ENCODE peak calls at places on chromosomes 7 and 10, in six cellular contexts. G is CD8-positive, alpha-beta memory T cell; H is retina; M is globus pallidus; F is NCI-H774; N is AG10803. Y is an unnamed sample.

GRCh38 chr10:11017575-11018425 is at the start of gene CELF2:
- DNase-seq in G (peak), H (peak), M (no peak), F (no peak), N (no peak), Y (no peak)

GRCh38 chr7:102260856-102261255 is 25.8 kb upstream of the SH2B2 start:
- DNase-seq in G (peak), H (peak), M (peak), F (no peak), N (peak), Y (peak)

GRCh38 chr7:136887317-136887716 is 18.9 kb downstream of the CHRM2 start:
- DNase-seq in G (no peak), H (no peak), M (no peak), F (no peak), N (no peak), Y (no peak)

GRCh38 chr7:121442845-121443244 is 46.7 kb upstream of the FAM3C start:
- DNase-seq in G (peak), H (no peak), M (no peak), F (no peak), N (no peak), Y (no peak)

GRCh38 chr7:45421096-45421495 is 153.1 kb upstream of the ADCY1 start:
- DNase-seq in G (no peak), H (no peak), M (no peak), F (no peak), N (peak), Y (peak)

GRCh38 chr7:134420509-134421125 is 38.3 kb downstream of the AKR1B1 start:
- DNase-seq in G (no peak), H (peak), M (peak), F (peak), N (peak), Y (peak)

GRCh38 chr7:79272066-79272669 is 181.3 kb downstream of the MAGI2 start:
- DNase-seq in G (no peak), H (no peak), M (no peak), F (peak), N (peak), Y (peak)

GRCh38 chr7:32765185-32765584 is 126.4 kb downstream of the KBTBD2 start:
- DNase-seq in G (no peak), H (no peak), M (no peak), F (no peak), N (no peak), Y (no peak)

GRCh38 chr10:24617771-24618396 is 105.8 kb downstream of the ARHGAP21 start:
- DNase-seq in G (peak), H (peak), M (peak), F (no peak), N (peak), Y (peak)

GRCh38 chr7:7620224-7620623 is 20.3 kb upstream of the UMAD1 start:
- DNase-seq in G (no peak), H (no peak), M (no peak), F (no peak), N (no peak), Y (no peak)

GRCh38 chr10:122462533-122463465 is 1.4 kb downstream of the HTRA1 start:
- DNase-seq in G (no peak), H (peak), M (peak), F (no peak), N (peak), Y (no peak)

GRCh38 chr10:114541081-114541833 is 116.8 kb downstream of the ABLIM1 start:
- DNase-seq in G (peak), H (no peak), M (no peak), F (no peak), N (peak), Y (peak)

GRCh38 chr10:72062341-72062740 is 26.0 kb downstream of the SPOCK2 start:
- DNase-seq in G (no peak), H (no peak), M (no peak), F (no peak), N (no peak), Y (no peak)

GRCh38 chr7:22842383-22842903 is 19.8 kb upstream of the TOMM7 start:
- DNase-seq in G (no peak), H (no peak), M (peak), F (peak), N (peak), Y (peak)

GRCh38 chr7:82624337-82624736 is 180.8 kb upstream of the CACNA2D1 start:
- DNase-seq in G (no peak), H (no peak), M (no peak), F (no peak), N (peak), Y (peak)

GRCh38 chr10:133309111-133309719 is 501 bp downstream of the ZNF511 start:
- DNase-seq in G (peak), H (no peak), M (peak), F (peak), N (peak), Y (peak)

GRCh38 chr7:2760098-2760889 is 72.3 kb downstream of the AMZ1 start:
- DNase-seq in G (no peak), H (peak), M (peak), F (peak), N (peak), Y (peak)

GRCh38 chr7:158561659-158562058 is 26.0 kb downstream of the PTPRN2 start:
- DNase-seq in G (no peak), H (no peak), M (no peak), F (no peak), N (no peak), Y (no peak)

GRCh38 chr10:4698075-4698474 is 127.9 kb upstream of the AKR1E2 start:
- DNase-seq in G (no peak), H (no peak), M (no peak), F (no peak), N (peak), Y (peak)

GRCh38 chr7:69388462-69389137 is 209.7 kb upstream of the AUTS2 start:
- DNase-seq in G (no peak), H (no peak), M (no peak), F (no peak), N (no peak), Y (no peak)

GRCh38 chr7:85716353-85716752 is 529.5 kb upstream of the SEMA3D start:
- DNase-seq in G (no peak), H (no peak), M (no peak), F (no peak), N (no peak), Y (no peak)

GRCh38 chr7:51471199-51472016 is 154.8 kb upstream of the COBL start:
- DNase-seq in G (no peak), H (peak), M (peak), F (no peak), N (no peak), Y (no peak)

GRCh38 chr10:60905580-60905979 is 38.4 kb downstream of the RHOBTB1 start:
- DNase-seq in G (no peak), H (no peak), M (no peak), F (no peak), N (peak), Y (peak)

GRCh38 chr10:86319626-86320025 is 47.0 kb downstream of the GRID1 start:
- DNase-seq in G (no peak), H (no peak), M (no peak), F (no peak), N (no peak), Y (no peak)

GRCh38 chr10:127044191-127044590 is 139.0 kb downstream of the DOCK1 start:
- DNase-seq in G (no peak), H (no peak), M (no peak), F (no peak), N (no peak), Y (no peak)

GRCh38 chr10:124093076-124093773 is at the start of gene CHST15:
- DNase-seq in G (no peak), H (peak), M (peak), F (no peak), N (peak), Y (peak)

GRCh38 chr10:120841522-120842189 is 9.5 kb upstream of the WDR11 start:
- DNase-seq in G (no peak), H (no peak), M (no peak), F (no peak), N (no peak), Y (no peak)

GRCh38 chr7:93142127-93142526 is 6.1 kb downstream of the SAMD9L start:
- DNase-seq in G (no peak), H (no peak), M (no peak), F (no peak), N (no peak), Y (peak)

GRCh38 chr10:1070939-1071338 is 14.8 kb downstream of the WDR37 start:
- DNase-seq in G (no peak), H (no peak), M (no peak), F (no peak), N (no peak), Y (peak)

GRCh38 chr10:54914049-54914448 is 113.0 kb upstream of the PCDH15 start:
- DNase-seq in G (no peak), H (no peak), M (no peak), F (no peak), N (no peak), Y (no peak)

GRCh38 chr10:83544049-83544448 is 595.3 kb upstream of the GHITM start:
- DNase-seq in G (no peak), H (peak), M (no peak), F (no peak), N (no peak), Y (no peak)

GRCh38 chr7:77760809-77761453 is 37.3 kb downstream of the TMEM60 start:
- DNase-seq in G (no peak), H (no peak), M (no peak), F (no peak), N (no peak), Y (no peak)

GRCh38 chr7:107234436-107234835 is 65.6 kb downstream of the HBP1 start:
- DNase-seq in G (no peak), H (no peak), M (peak), F (no peak), N (no peak), Y (no peak)

GRCh38 chr7:74441801-74442200 is 11.9 kb upstream of the GTF2IRD1 start:
- DNase-seq in G (no peak), H (no peak), M (no peak), F (no peak), N (no peak), Y (no peak)

GRCh38 chr10:102782698-102783540 is 39.2 kb downstream of the WBP1L start:
- DNase-seq in G (no peak), H (no peak), M (no peak), F (no peak), N (peak), Y (peak)

GRCh38 chr7:33821970-33822369 is 83.4 kb upstream of the BMPER start:
- DNase-seq in G (no peak), H (no peak), M (no peak), F (no peak), N (peak), Y (peak)

GRCh38 chr10:17201165-17202013 is at the start of gene TRDMT1:
- DNase-seq in G (peak), H (peak), M (peak), F (peak), N (peak), Y (peak)

GRCh38 chr10:51675088-51675487 is 24.3 kb downstream of the CSTF2T start:
- DNase-seq in G (no peak), H (no peak), M (no peak), F (no peak), N (peak), Y (no peak)

GRCh38 chr7:107503667-107504066 is 33.8 kb downstream of the GPR22 start:
- DNase-seq in G (no peak), H (no peak), M (no peak), F (no peak), N (no peak), Y (no peak)

Y was measured in fibroblast of mammary gland.